ENCODE peak calls at places on chromosome 19, in five cellular contexts. One of them, this sample, is unnamed.

GRCh38 chr19:2289714-2290435 is 7.9 kb upstream of the PEAK3 start:
- DNase-seq in GM12878: peak
- DNase-seq in HCT116: no peak
- DNase-seq in H1: no peak
- DNase-seq in K562: peak
- DNase-seq in this sample: no peak

GRCh38 chr19:49588370-49589122 is 2.4 kb upstream of the PRR12 start:
- DNase-seq in K562: no peak
- DNase-seq in GM12878: no peak
- DNase-seq in H1: no peak
- DNase-seq in HCT116: no peak
- DNase-seq in this sample: no peak

GRCh38 chr19:38090561-38090960 is 133.5 kb downstream of the DPF1 start:
- DNase-seq in GM12878: no peak
- DNase-seq in HCT116: no peak
- DNase-seq in K562: no peak
- DNase-seq in H1: no peak
- DNase-seq in this sample: no peak

GRCh38 chr19:35719402-35720162 is 1.8 kb downstream of the KMT2B start:
- DNase-seq in GM12878: no peak
- DNase-seq in HCT116: no peak
- DNase-seq in K562: no peak
- DNase-seq in H1: no peak
- DNase-seq in this sample: peak

GRCh38 chr19:19526581-19527370 is 1.9 kb upstream of the YJEFN3 start:
- DNase-seq in HCT116: no peak
- DNase-seq in H1: no peak
- DNase-seq in K562: no peak
- DNase-seq in GM12878: no peak
- DNase-seq in this sample: no peak

GRCh38 chr19:55279376-55279772 is 536 bp downstream of the HSPBP1 start:
- DNase-seq in HCT116: no peak
- DNase-seq in H1: no peak
- DNase-seq in GM12878: no peak
- DNase-seq in K562: no peak
- DNase-seq in this sample: no peak

GRCh38 chr19:47315125-47315821 is 5.6 kb downstream of the C5AR1 start:
- DNase-seq in HCT116: peak
- DNase-seq in K562: peak
- DNase-seq in GM12878: no peak
- DNase-seq in H1: no peak
- DNase-seq in this sample: peak

GRCh38 chr19:55777528-55777927 is 8.6 kb downstream of the RFPL4AL1 start:
- DNase-seq in HCT116: peak
- DNase-seq in K562: peak
- DNase-seq in H1: no peak
- DNase-seq in GM12878: no peak
- DNase-seq in this sample: no peak

GRCh38 chr19:45973564-45974338 is at the start of gene NOVA2:
- DNase-seq in HCT116: peak
- DNase-seq in K562: peak
- DNase-seq in H1: peak
- DNase-seq in GM12878: peak
- DNase-seq in this sample: no peak

GRCh38 chr19:48741222-48741999 is 1.0 kb upstream of the RASIP1 start:
- DNase-seq in HCT116: no peak
- DNase-seq in GM12878: no peak
- DNase-seq in K562: peak
- DNase-seq in H1: no peak
- DNase-seq in this sample: no peak

GRCh38 chr19:46025825-46026224 is 3.0 kb upstream of the PGLYRP1 start:
- DNase-seq in H1: no peak
- DNase-seq in GM12878: no peak
- DNase-seq in K562: no peak
- DNase-seq in HCT116: no peak
- DNase-seq in this sample: no peak

GRCh38 chr19:19578241-19578640 is 40.2 kb downstream of the CILP2 start:
- DNase-seq in HCT116: no peak
- DNase-seq in K562: no peak
- DNase-seq in H1: no peak
- DNase-seq in GM12878: no peak
- DNase-seq in this sample: no peak

GRCh38 chr19:46372901-46373572 is 26.1 kb downstream of the PPP5C start:
- DNase-seq in H1: no peak
- DNase-seq in GM12878: no peak
- DNase-seq in K562: no peak
- DNase-seq in HCT116: no peak
- DNase-seq in this sample: no peak

GRCh38 chr19:28019371-28019770 is 1193.6 kb downstream of the UQCRFS1 start:
- DNase-seq in H1: no peak
- DNase-seq in K562: no peak
- DNase-seq in HCT116: no peak
- DNase-seq in GM12878: no peak
- DNase-seq in this sample: no peak

GRCh38 chr19:14544977-14545715 is 15.8 kb downstream of the TECR start:
- DNase-seq in K562: no peak
- DNase-seq in H1: no peak
- DNase-seq in HCT116: no peak
- DNase-seq in GM12878: no peak
- DNase-seq in this sample: no peak

GRCh38 chr19:34808566-34808965 is 35.6 kb upstream of the ZNF599 start:
- DNase-seq in GM12878: no peak
- DNase-seq in H1: no peak
- DNase-seq in HCT116: no peak
- DNase-seq in K562: no peak
- DNase-seq in this sample: no peak

GRCh38 chr19:14954071-14954655 is 12.9 kb downstream of the OR7C2 start:
- DNase-seq in H1: no peak
- DNase-seq in HCT116: no peak
- DNase-seq in GM12878: no peak
- DNase-seq in K562: peak
- DNase-seq in this sample: no peak

GRCh38 chr19:35501684-35502083 is 11.4 kb upstream of the KRTDAP start:
- DNase-seq in GM12878: no peak
- DNase-seq in K562: no peak
- DNase-seq in H1: no peak
- DNase-seq in HCT116: no peak
- DNase-seq in this sample: no peak

GRCh38 chr19:45927565-45928261 is 13.1 kb upstream of the NANOS2 start:
- DNase-seq in K562: peak
- DNase-seq in HCT116: peak
- DNase-seq in GM12878: peak
- DNase-seq in H1: peak
- DNase-seq in this sample: peak

GRCh38 chr19:39384839-39385568 is 5.9 kb downstream of the PAF1 start:
- DNase-seq in H1: no peak
- DNase-seq in GM12878: no peak
- DNase-seq in K562: no peak
- DNase-seq in HCT116: no peak
- DNase-seq in this sample: no peak

GRCh38 chr19:33374406-33374703 is 846 bp downstream of the CEBPG start:
- DNase-seq in K562: peak
- DNase-seq in GM12878: no peak
- DNase-seq in HCT116: no peak
- DNase-seq in H1: no peak
- DNase-seq in this sample: no peak

GRCh38 chr19:40225440-40226305 is 816 bp downstream of the CCNP start:
- DNase-seq in GM12878: no peak
- DNase-seq in K562: no peak
- DNase-seq in HCT116: no peak
- DNase-seq in H1: no peak
- DNase-seq in this sample: peak

GRCh38 chr19:17775245-17775927 is 19.6 kb upstream of the B3GNT3 start:
- DNase-seq in H1: no peak
- DNase-seq in HCT116: no peak
- DNase-seq in K562: peak
- DNase-seq in GM12878: no peak
- DNase-seq in this sample: peak

GRCh38 chr19:46388311-46389095 is 24.9 kb downstream of the CCDC8 start:
- DNase-seq in K562: no peak
- DNase-seq in HCT116: no peak
- DNase-seq in H1: no peak
- DNase-seq in GM12878: no peak
- DNase-seq in this sample: no peak

GRCh38 chr19:32881766-32882165 is 12.2 kb upstream of the SLC7A9 start:
- DNase-seq in GM12878: no peak
- DNase-seq in H1: no peak
- DNase-seq in HCT116: no peak
- DNase-seq in K562: no peak
- DNase-seq in this sample: no peak

GRCh38 chr19:7904074-7905020 is 670 bp downstream of the MAP2K7 start:
- DNase-seq in K562: peak
- DNase-seq in H1: no peak
- DNase-seq in HCT116: no peak
- DNase-seq in GM12878: no peak
- DNase-seq in this sample: no peak

GRCh38 chr19:34051255-34051654 is 121.0 kb upstream of the LSM14A start:
- DNase-seq in K562: no peak
- DNase-seq in GM12878: no peak
- DNase-seq in H1: no peak
- DNase-seq in HCT116: no peak
- DNase-seq in this sample: no peak

GRCh38 chr19:35507561-35507960 is 5.9 kb downstream of the DMKN start:
- DNase-seq in K562: no peak
- DNase-seq in GM12878: no peak
- DNase-seq in H1: no peak
- DNase-seq in HCT116: no peak
- DNase-seq in this sample: no peak

GRCh38 chr19:49746206-49746958 is 16.7 kb downstream of the TSKS start:
- DNase-seq in K562: peak
- DNase-seq in H1: peak
- DNase-seq in HCT116: peak
- DNase-seq in GM12878: no peak
- DNase-seq in this sample: peak

DNA sequence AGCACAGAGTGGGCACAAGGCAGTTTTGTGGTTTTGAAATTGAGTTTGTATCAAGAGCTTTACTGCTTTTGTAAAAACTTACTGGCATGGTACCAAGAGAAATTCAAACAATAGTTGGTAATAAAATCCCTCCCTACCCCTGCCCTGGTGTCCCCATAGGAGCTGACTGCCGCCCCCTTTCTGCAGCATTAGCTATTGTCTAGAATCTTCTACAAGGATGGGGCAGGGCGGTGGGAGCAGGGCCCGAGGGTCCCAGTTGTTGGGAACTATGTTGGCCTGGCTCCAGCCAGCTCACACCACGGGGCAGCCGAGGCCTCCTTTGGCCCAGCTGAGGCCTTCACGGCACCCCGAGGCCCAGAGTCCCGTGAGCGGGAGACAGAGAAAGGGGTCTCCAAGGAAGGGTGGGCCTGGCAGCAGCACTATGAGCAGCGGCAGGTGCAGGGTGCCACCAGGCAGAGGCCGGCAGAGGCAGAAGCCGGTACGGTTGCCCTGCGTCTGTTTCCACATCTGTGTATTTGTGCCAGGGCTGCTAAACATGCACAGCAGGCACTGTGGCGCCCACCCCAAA is 57.9 kb downstream of the KDM4B start:
- DNase-seq in HCT116: no peak
- DNase-seq in K562: no peak
- DNase-seq in GM12878: no peak
- DNase-seq in H1: no peak
- DNase-seq in this sample: no peak
- TF ChIP-seq ZNF274 in HCT116: no peak
- TF ChIP-seq ZNF274 in K562: no peak
- TF ChIP-seq ZNF274 in GM12878: no peak
- TF ChIP-seq ZNF274 in H1: no peak
- TF ChIP-seq ZNF274 in this sample: no peak

DNA sequence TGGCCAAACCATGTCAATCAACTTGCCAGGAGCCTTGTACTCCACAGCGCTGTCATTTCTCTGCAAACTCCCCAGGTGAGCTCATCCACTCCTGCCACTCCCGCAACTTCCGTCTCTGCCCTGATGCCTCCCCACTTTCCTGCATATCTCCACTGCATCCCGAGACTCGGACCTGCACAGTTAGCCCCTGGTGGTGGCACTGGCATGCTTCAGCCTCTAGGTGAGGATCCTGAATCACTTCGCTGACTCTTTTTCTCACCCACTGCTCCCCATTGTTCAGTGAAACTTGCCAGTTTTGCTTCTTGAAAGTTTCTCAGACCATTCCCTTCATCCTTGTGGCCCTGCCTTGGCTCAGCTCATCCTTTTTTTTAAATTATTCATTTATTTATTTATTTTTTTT is 3.4 kb upstream of the CTU1 start:
- DNase-seq in GM12878: no peak
- DNase-seq in K562: peak
- DNase-seq in H1: no peak
- DNase-seq in HCT116: peak
- DNase-seq in this sample: peak
- TF ChIP-seq CTCF in GM12878: no peak
- TF ChIP-seq CTCF in K562: peak
- TF ChIP-seq CTCF in H1: peak
- TF ChIP-seq CTCF in HCT116: peak
- TF ChIP-seq CTCF in this sample: no peak

DNA sequence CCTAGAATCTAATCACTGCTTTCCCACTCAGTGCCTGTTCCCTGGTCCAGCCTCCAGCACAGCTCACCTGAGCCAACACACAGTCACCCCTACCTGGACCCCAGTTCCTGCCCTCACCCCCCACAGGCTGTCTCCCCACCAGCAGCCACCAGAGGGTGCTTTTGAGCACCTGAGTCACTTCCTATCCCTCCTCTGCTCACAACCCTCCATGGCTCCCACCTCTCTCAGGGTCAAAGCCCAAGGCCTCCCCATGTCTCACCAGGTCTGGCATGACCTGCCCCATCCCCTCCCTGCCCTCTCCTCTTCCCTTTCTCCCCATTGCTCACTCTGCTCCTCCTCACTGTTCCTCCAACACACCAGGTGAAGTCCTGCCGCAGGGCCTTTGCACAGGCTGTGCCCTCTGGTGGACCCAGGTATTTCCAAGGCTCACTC is 7.1 kb upstream of the DPP9 start:
- DNase-seq in H1: no peak
- DNase-seq in K562: peak
- DNase-seq in GM12878: no peak
- DNase-seq in HCT116: peak
- DNase-seq in this sample: no peak
- TF ChIP-seq ZNF274 in H1: no peak
- TF ChIP-seq ZNF274 in K562: no peak
- TF ChIP-seq ZNF274 in GM12878: no peak
- TF ChIP-seq ZNF274 in HCT116: no peak
- TF ChIP-seq ZNF274 in this sample: no peak

DNA sequence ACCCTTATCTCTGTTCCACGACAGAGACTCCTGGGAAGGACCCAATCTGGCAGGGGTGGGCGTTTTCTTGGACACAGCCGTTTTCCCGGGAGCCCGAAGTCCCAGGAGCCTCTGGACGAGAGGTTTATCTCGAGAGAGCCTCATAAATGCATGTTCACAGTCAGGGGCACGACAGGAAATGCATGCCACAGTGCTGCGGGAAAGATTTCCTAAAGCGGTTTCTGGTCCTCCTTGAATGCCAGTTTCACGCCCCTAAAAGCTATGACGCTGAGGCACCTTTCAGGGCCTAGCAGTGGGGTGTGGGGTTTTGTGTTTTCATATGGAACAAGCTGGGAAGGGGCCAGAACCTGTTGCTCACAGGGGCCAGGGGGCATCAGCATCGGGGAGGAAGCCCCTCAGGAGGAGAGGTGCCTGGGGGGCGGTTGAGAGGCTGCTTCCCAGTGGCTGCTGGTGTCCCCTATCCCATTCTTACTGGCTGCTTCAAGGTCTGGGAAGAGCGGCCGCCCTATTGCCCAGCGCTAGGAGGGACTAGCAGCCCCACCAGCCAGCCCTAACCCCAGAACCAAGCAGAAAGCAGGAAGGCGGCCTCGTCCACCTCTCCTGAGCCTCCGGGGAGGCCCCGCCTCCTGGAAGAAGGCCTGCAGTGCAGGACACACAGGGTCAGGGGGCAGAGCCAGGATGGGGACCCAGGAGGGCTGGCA is 157.0 kb downstream of the KDM4B start:
- DNase-seq in H1: no peak
- DNase-seq in K562: no peak
- DNase-seq in HCT116: no peak
- DNase-seq in GM12878: no peak
- DNase-seq in this sample: no peak
- TF ChIP-seq CTCF in H1: no peak
- TF ChIP-seq CTCF in K562: no peak
- TF ChIP-seq CTCF in HCT116: no peak
- TF ChIP-seq CTCF in GM12878: no peak
- TF ChIP-seq CTCF in this sample: no peak